ENCODE peak calls at places on chromosomes 1 and 21, in six cellular contexts. C, M, Q, T, E and N are unnamed samples.

GRCh38 chr1:156744344-156744743 is 3.5 kb upstream of the MRPL24 start:
- DNase-seq in C (no peak), Q (no peak), E (no peak), M (no peak), T (no peak), N (no peak)

GRCh38 chr1:4586611-4587010 is 67.8 kb upstream of the AJAP1 start:
- DNase-seq in E (no peak), Q (no peak), C (no peak), T (no peak), M (no peak), N (no peak)

GRCh38 chr21:41142051-41142795 is 25.7 kb upstream of the BACE2 start:
- DNase-seq in Q (no peak), M (no peak), E (no peak), T (peak; percentile 44), C (no peak), N (no peak)

GRCh38 chr1:156337052-156337887 is 822 bp downstream of the CCT3 start:
- DNase-seq in Q (no peak), C (peak; percentile 8), M (peak; percentile 30), T (no peak), E (no peak), N (peak; percentile 56)

GRCh38 chr1:233114159-233114558 is 163.7 kb downstream of the NTPCR start:
- DNase-seq in C (peak; percentile 67), T (peak; percentile 83), E (no peak), M (no peak), Q (no peak), N (peak; percentile 66)

GRCh38 chr21:45534591-45535331 is 7.5 kb downstream of the SLC19A1 start:
- DNase-seq in C (no peak), T (no peak), M (no peak), Q (peak; percentile 34), E (no peak), N (no peak)

GRCh38 chr1:72777918-72778317 is 495.6 kb upstream of the NEGR1 start:
- DNase-seq in C (no peak), E (no peak), M (no peak), Q (no peak), T (no peak), N (no peak)

GRCh38 chr1:68495532-68495931 is 1.4 kb downstream of the DEPDC1 start:
- DNase-seq in Q (no peak), C (peak; percentile 8), T (no peak), M (no peak), E (no peak), N (peak; percentile 33)

GRCh38 chr1:153608742-153609584 is 4.0 kb downstream of the S100A16 start:
- DNase-seq in Q (peak; percentile 55), E (no peak), T (peak; percentile 97), M (no peak), C (peak; percentile 89), N (peak; percentile 94)

GRCh38 chr1:221271696-221272095 is 392.5 kb downstream of the HLX start:
- DNase-seq in E (no peak), Q (no peak), C (no peak), M (no peak), T (no peak), N (no peak)